ENCODE peak calls at places on chromosomes 12 and 14, in ten cellular contexts. V is fibroblast of pulmonary artery, R is fibroblast of lung, B is lung, H is heart right ventricle, C is ascending aorta, F is transverse colon, E is cardiac muscle cell, L is breast epithelium, Y is AG04449. P is an unnamed sample.

GRCh38 chr12:50353404-50353803 is 43.0 kb downstream of the FAM186A start:
- DNase-seq in V (no peak), R (no peak), B (no peak), H (no peak), C (no peak), F (no peak), E (no peak), L (no peak), Y (no peak), P (no peak)

GRCh38 chr14:59020382-59020781 is 168.1 kb upstream of the DAAM1 start:
- DNase-seq in V (peak; percentile 57), R (peak; percentile 23), B (no peak), H (no peak), C (no peak), F (no peak), E (peak; percentile 39), L (no peak), Y (no peak), P (no peak)

GRCh38 chr12:89225808-89226368 is 126.4 kb downstream of the DUSP6 start:
- DNase-seq in V (peak; percentile 96), R (peak; percentile 87), B (peak; percentile 77), H (no peak), C (no peak), F (peak; percentile 64), E (no peak), L (no peak), Y (peak; percentile 55), P (no peak)

GRCh38 chr12:109124878-109125648 is 8.7 kb downstream of the ACACB start:
- DNase-seq in V (no peak), R (no peak), B (no peak), H (peak; percentile 41), C (no peak), F (no peak), E (no peak), L (no peak), Y (no peak), P (no peak)

GRCh38 chr14:101111620-101112290 is 208.2 kb upstream of the RTL1 start:
- DNase-seq in V (no peak), R (no peak), B (peak; percentile 26), H (no peak), C (no peak), F (no peak), E (peak; percentile 38), L (no peak), Y (no peak), P (no peak)

GRCh38 chr14:50351016-50351415 is 38.9 kb downstream of the DMAC2L start:
- DNase-seq in V (no peak), R (peak; percentile 79), B (no peak), H (no peak), C (no peak), F (no peak), E (no peak), L (no peak), Y (no peak), P (no peak)

GRCh38 chr12:24795699-24796385 is 153.1 kb downstream of the BCAT1 start:
- DNase-seq in V (no peak), R (no peak), B (no peak), H (no peak), C (no peak), F (no peak), E (no peak), L (no peak), Y (no peak), P (no peak)

GRCh38 chr12:2833327-2833726 is 1.5 kb downstream of the NRIP2 start:
- DNase-seq in V (no peak), R (no peak), B (no peak), H (no peak), C (no peak), F (no peak), E (no peak), L (no peak), Y (no peak), P (no peak)

GRCh38 chr12:110599334-110599733 is 14.6 kb upstream of the TCTN1 start:
- DNase-seq in V (no peak), R (no peak), B (no peak), H (no peak), C (no peak), F (no peak), E (no peak), L (no peak), Y (no peak), P (no peak)

GRCh38 chr12:110367209-110367864 is 36.2 kb downstream of the ANAPC7 start:
- DNase-seq in V (peak; percentile 18), R (no peak), B (no peak), H (no peak), C (no peak), F (peak; percentile 23), E (no peak), L (no peak), Y (no peak), P (no peak)

GRCh38 chr12:132353811-132354210 is 24.4 kb upstream of the GALNT9 start:
- DNase-seq in V (no peak), R (no peak), B (no peak), H (no peak), C (no peak), F (no peak), E (no peak), L (no peak), Y (no peak), P (no peak)

GRCh38 chr12:49342066-49342913 is 4.4 kb upstream of the DNAJC22 start:
- DNase-seq in V (peak; percentile 80), R (peak; percentile 64), B (peak; percentile 70), H (peak; percentile 68), C (no peak), F (peak; percentile 88), E (peak; percentile 95), L (no peak), Y (no peak), P (no peak)

GRCh38 chr14:23416801-23417200 is 8.7 kb upstream of the MYH6 start:
- DNase-seq in V (no peak), R (no peak), B (no peak), H (no peak), C (no peak), F (no peak), E (no peak), L (no peak), Y (no peak), P (no peak)

GRCh38 chr12:92629349-92630065 is 73.3 kb upstream of the PLEKHG7 start:
- DNase-seq in V (peak; percentile 24), R (peak; percentile 40), B (no peak), H (no peak), C (no peak), F (no peak), E (peak; percentile 48), L (peak; percentile 55), Y (no peak), P (no peak)

GRCh38 chr12:27817761-27818160 is 37.7 kb upstream of the MANSC4 start:
- DNase-seq in V (no peak), R (no peak), B (no peak), H (no peak), C (no peak), F (no peak), E (no peak), L (no peak), Y (no peak), P (no peak)

GRCh38 chr12:40697566-40698257 is 5.5 kb downstream of the CNTN1 start:
- DNase-seq in V (no peak), R (no peak), B (no peak), H (no peak), C (no peak), F (no peak), E (no peak), L (no peak), Y (no peak), P (no peak)

GRCh38 chr14:71752111-71752738 is 180.0 kb upstream of the RGS6 start:
- DNase-seq in V (no peak), R (no peak), B (no peak), H (no peak), C (no peak), F (no peak), E (no peak), L (no peak), Y (no peak), P (no peak)

GRCh38 chr12:1932264-1932777 is 13.9 kb upstream of the CACNA2D4 start:
- DNase-seq in V (no peak), R (peak; percentile 48), B (no peak), H (peak; percentile 72), C (no peak), F (peak; percentile 79), E (no peak), L (peak; percentile 69), Y (no peak), P (no peak)

GRCh38 chr12:64922853-64923252 is 98.4 kb downstream of the TBC1D30 start:
- DNase-seq in V (no peak), R (no peak), B (no peak), H (no peak), C (no peak), F (no peak), E (no peak), L (no peak), Y (no peak), P (no peak)

GRCh38 chr12:115072712-115073111 is 388.7 kb upstream of the TBX3 start:
- DNase-seq in V (no peak), R (no peak), B (no peak), H (no peak), C (no peak), F (no peak), E (peak; percentile 21), L (no peak), Y (no peak), P (no peak)

GRCh38 chr12:48143898-48144297 is 13.4 kb downstream of the ASB8 start:
- DNase-seq in V (no peak), R (no peak), B (no peak), H (no peak), C (no peak), F (no peak), E (no peak), L (no peak), Y (no peak), P (no peak)

GRCh38 chr14:91229005-91229382 is 15.5 kb downstream of the GPR68 start:
- DNase-seq in V (no peak), R (no peak), B (no peak), H (no peak), C (no peak), F (no peak), E (no peak), L (no peak), Y (no peak), P (no peak)
- H3K4me3 ChIP-seq in V (no peak overlapping the region), R (no peak overlapping the region), B (no peak overlapping the region), H (no peak overlapping the region), C (no peak overlapping the region), F (no peak overlapping the region), E (no peak overlapping the region), L (no peak overlapping the region), Y (no peak overlapping the region), P (no peak overlapping the region)

GRCh38 chr14:74563233-74563585 is 48.8 kb downstream of the LTBP2 start:
- DNase-seq in V (peak; percentile 46), R (no peak), B (no peak), H (no peak), C (no peak), F (no peak), E (no peak), L (no peak), Y (peak; percentile 41), P (no peak)
- TF ChIP-seq CTCF in V (no peak), R (no peak), B (no peak), H (no peak), C (no peak), F (no peak), E (no peak), L (no peak), Y (no peak), P (no peak)

GRCh38 chr14:89615421-89615820 is 198.4 kb upstream of the FOXN3 start:
- DNase-seq in V (peak; percentile 72), R (peak; percentile 49), B (no peak), H (no peak), C (no peak), F (no peak), E (no peak), L (no peak), Y (no peak), P (no peak)
- H3K4me3 ChIP-seq in V (no peak overlapping the region), R (no peak overlapping the region), B (no peak overlapping the region), H (peak overlapping the region; percentile 23), C (no peak overlapping the region), F (no peak overlapping the region), E (peak overlapping the region; percentile 2), L (no peak overlapping the region), Y (no peak overlapping the region), P (no peak overlapping the region)

GRCh38 chr12:95582230-95583058 is 31.2 kb upstream of the USP44 start:
- DNase-seq in V (peak; percentile 60), R (peak; percentile 29), B (no peak), H (no peak), C (no peak), F (no peak), E (peak; percentile 41), L (no peak), Y (no peak), P (no peak)
- TF ChIP-seq CTCF in V (peak; percentile 51), R (peak; percentile 53), B (peak; percentile 32), H (peak; percentile 79), C (peak; percentile 58), F (peak; percentile 24), E (peak; percentile 49), L (peak; percentile 42), Y (peak; percentile 48), P (peak; percentile 41)

P was measured in thoracic aorta.